ENCODE peak calls at places on chromosomes 11 and 22, in seven cellular contexts. R is breast epithelium, M is AG04450, N is ovary, P is GM23338, H is upper lobe of left lung, U is gastrocnemius medialis. W is an unnamed sample.

GRCh38 chr11:17985517-17985916 is 27.3 kb downstream of the SERGEF start:
- DNase-seq in U (peak), N (no peak), H (no peak), R (no peak), P (no peak), M (no peak), W (peak)

GRCh38 chr11:46392421-46393230 is 1.1 kb upstream of the CHRM4 start:
- DNase-seq in U (peak), N (peak), M (peak), R (peak), P (peak), H (peak), W (no peak)

GRCh38 chr22:40070701-40071100 is 75.9 kb downstream of the FAM83F start:
- DNase-seq in U (no peak), M (no peak), P (no peak), H (no peak), N (no peak), R (no peak), W (no peak)

GRCh38 chr22:24107668-24108067 is 73.6 kb upstream of the SUSD2 start:
- DNase-seq in P (no peak), H (no peak), U (peak), R (peak), M (peak), N (peak), W (peak)

GRCh38 chr11:64101461-64101860 is 64.5 kb downstream of the MACROD1 start:
- DNase-seq in U (no peak), P (no peak), N (no peak), R (no peak), H (peak), M (no peak), W (no peak)

GRCh38 chr11:65873280-65874156 is 918 bp upstream of the EFEMP2 start:
- DNase-seq in P (peak), U (peak), R (peak), N (peak), M (peak), H (peak), W (no peak)

GRCh38 chr11:74504100-74504691 is 10.7 kb upstream of the LIPT2 start:
- DNase-seq in R (no peak), H (no peak), M (no peak), P (no peak), U (no peak), N (no peak), W (no peak)

GRCh38 chr22:27238935-27239510 is 562.5 kb downstream of the MN1 start:
- DNase-seq in H (peak), R (peak), M (peak), U (no peak), N (peak), P (no peak), W (peak)

GRCh38 chr11:36463781-36464180 is 46.3 kb downstream of the TRAF6 start:
- DNase-seq in N (no peak), P (peak), U (no peak), H (no peak), R (no peak), M (no peak), W (no peak)

GRCh38 chr11:88623536-88623935 is 286.0 kb upstream of the CTSC start:
- DNase-seq in R (no peak), N (no peak), P (no peak), U (no peak), H (no peak), M (no peak), W (no peak)

GRCh38 chr22:26671317-26672059 is 14.1 kb downstream of the MIAT start:
- DNase-seq in N (peak), R (peak), P (peak), H (peak), M (no peak), U (no peak), W (no peak)

GRCh38 chr11:60740573-60740972 is 16.1 kb downstream of the MS4A18 start:
- DNase-seq in R (no peak), P (no peak), U (no peak), M (no peak), H (no peak), N (no peak), W (no peak)

GRCh38 chr11:2998073-2998850 is 6.1 kb upstream of the NAP1L4 start:
- DNase-seq in R (no peak), N (no peak), U (no peak), P (no peak), H (no peak), M (no peak), W (no peak)

GRCh38 chr11:41283196-41283930 is 176.1 kb downstream of the LRRC4C start:
- DNase-seq in M (no peak), U (no peak), P (no peak), R (no peak), H (no peak), N (no peak), W (no peak)

GRCh38 chr22:35335936-35336781 is 36.5 kb downstream of the TOM1 start:
- DNase-seq in M (no peak), R (no peak), N (no peak), H (peak), P (no peak), U (no peak), W (no peak)

GRCh38 chr11:122758361-122758760 is 79.9 kb upstream of the CRTAM start:
- DNase-seq in U (no peak), R (no peak), M (no peak), H (peak), N (no peak), P (no peak), W (no peak)

GRCh38 chr22:20751185-20751851 is 22.6 kb upstream of the SERPIND1 start:
- DNase-seq in N (no peak), H (no peak), R (no peak), P (peak), U (no peak), M (no peak), W (no peak)

GRCh38 chr22:24164823-24165379 is 16.4 kb upstream of the SUSD2 start:
- DNase-seq in H (no peak), R (no peak), P (no peak), U (no peak), N (no peak), M (no peak), W (no peak)

GRCh38 chr11:66418168-66418985 is 2.5 kb upstream of the NPAS4 start:
- DNase-seq in H (no peak), R (no peak), U (peak), M (peak), P (peak), N (peak), W (peak)

GRCh38 chr22:47806894-47807293 is 1044.4 kb downstream of the TBC1D22A start:
- DNase-seq in R (peak), N (no peak), H (no peak), P (no peak), U (no peak), M (no peak), W (no peak)

GRCh38 chr11:33801821-33802413 is 27.6 kb upstream of the FBXO3 start:
- DNase-seq in H (no peak), R (no peak), U (no peak), N (no peak), M (no peak), P (peak), W (no peak)

GRCh38 chr11:613369-613968 is 2.3 kb downstream of the IRF7 start:
- DNase-seq in N (peak), M (no peak), R (peak), H (peak), P (peak), U (no peak), W (peak)

GRCh38 chr22:27097933-27098332 is 440.5 kb downstream of the MIAT start:
- DNase-seq in N (no peak), M (no peak), U (no peak), P (peak), H (no peak), R (no peak), W (no peak)

GRCh38 chr11:60978546-60979380 is 7.3 kb downstream of the CD6 start:
- DNase-seq in M (no peak), R (no peak), N (no peak), P (no peak), U (no peak), H (no peak), W (peak)

GRCh38 chr11:66510271-66510989 is at the start of gene BBS1:
- DNase-seq in M (peak), N (peak), P (peak), H (peak), R (peak), U (peak), W (no peak)

GRCh38 chr22:36926721-36927435 is 13.4 kb downstream of the CSF2RB start:
- DNase-seq in R (no peak), M (no peak), N (no peak), H (no peak), U (no peak), P (no peak), W (no peak)

GRCh38 chr22:37133304-37134018 is 16.3 kb downstream of the IL2RB start:
- DNase-seq in R (no peak), M (no peak), U (no peak), H (no peak), N (no peak), P (no peak), W (no peak)

GRCh38 chr11:13883589-13883988 is 78.9 kb upstream of the SPON1 start:
- DNase-seq in M (no peak), N (no peak), R (no peak), H (no peak), U (no peak), P (no peak), W (no peak)

GRCh38 chr11:1150095-1150494 is 7.7 kb upstream of the MUC5AC start:
- DNase-seq in H (peak), U (no peak), N (peak), R (no peak), P (no peak), M (no peak), W (no peak)

GRCh38 chr22:27772370-27773235 is 29.0 kb downstream of the MN1 start:
- DNase-seq in R (no peak), N (no peak), M (no peak), P (no peak), U (no peak), H (no peak), W (no peak)

GRCh38 chr11:12508151-12508740 is 130.9 kb downstream of the PARVA start:
- DNase-seq in P (no peak), H (no peak), M (no peak), R (no peak), U (no peak), N (peak), W (no peak)

GRCh38 chr11:63845911-63846310 is 7.0 kb downstream of the MARK2 start:
- DNase-seq in P (no peak), M (no peak), N (no peak), R (no peak), U (no peak), H (no peak), W (no peak)

GRCh38 chr11:93484716-93485115 is 58.5 kb downstream of the SMCO4 start:
- DNase-seq in R (no peak), P (no peak), H (no peak), U (no peak), N (no peak), M (peak), W (no peak)

GRCh38 chr22:44086759-44087158 is 62.7 kb downstream of the PARVB start:
- DNase-seq in P (no peak), M (no peak), N (peak), U (no peak), R (no peak), H (no peak), W (no peak)
- H3K27ac ChIP-seq in P (no peak), M (no peak), N (peak), U (peak), R (no peak), H (no peak), W (no peak)

DNA sequence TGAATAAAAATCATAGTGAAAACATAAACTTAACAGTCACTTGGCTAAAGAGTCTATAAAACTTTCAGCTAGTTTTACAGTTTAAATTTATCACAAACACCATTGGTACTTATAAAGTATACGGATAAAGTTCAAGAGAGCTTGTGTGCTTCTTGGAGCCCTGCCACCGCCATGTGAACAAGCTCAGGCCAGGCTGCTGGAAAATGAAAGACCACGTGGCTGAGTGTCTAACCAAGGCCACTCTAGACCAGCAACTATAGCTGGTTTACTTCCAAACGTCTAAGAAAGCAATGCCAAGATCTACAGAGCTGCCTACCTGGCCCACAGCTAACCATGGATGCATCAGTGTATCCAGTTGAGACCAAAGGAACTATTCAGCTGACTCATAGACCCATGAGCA is 66.3 kb upstream of the API5 start:
- DNase-seq in N (no peak), P (no peak), U (no peak), M (no peak), H (no peak), R (no peak), W (no peak)
- H3K27ac ChIP-seq in N (no peak), P (no peak), U (no peak), M (no peak), H (no peak), R (no peak), W (no peak)

GRCh38 chr11:69116671-69117070 is 39.1 kb upstream of the SMIM38 start:
- DNase-seq in R (no peak), P (no peak), U (no peak), N (no peak), M (no peak), H (no peak), W (no peak)
- H3K27ac ChIP-seq in R (no peak), P (no peak), U (no peak), N (no peak), M (no peak), H (no peak), W (no peak)

DNA sequence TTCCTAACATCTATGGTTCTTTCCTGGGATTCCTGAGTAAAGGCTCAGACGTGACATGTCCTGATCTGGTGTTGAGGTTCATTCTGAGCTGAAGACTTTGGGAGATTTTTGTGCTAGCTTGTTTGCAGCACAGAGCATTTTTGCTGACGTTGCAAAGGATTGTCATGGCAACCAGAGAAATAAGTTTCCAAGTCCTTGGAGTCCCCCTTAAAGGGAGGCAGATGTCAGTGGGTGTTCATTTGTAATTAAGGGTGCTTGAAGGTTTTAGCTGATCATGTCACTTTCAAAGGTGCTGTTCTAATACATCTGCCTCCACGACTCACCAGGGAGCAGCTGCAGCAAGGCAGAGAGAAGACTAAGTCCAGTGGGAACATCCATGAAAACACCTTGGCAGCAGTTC is 5.4 kb upstream of the SYN3 start:
- DNase-seq in N (no peak), U (no peak), R (no peak), M (no peak), H (no peak), P (no peak), W (no peak)
- H3K27ac ChIP-seq in N (no peak), U (no peak), R (no peak), M (no peak), H (no peak), P (no peak), W (no peak)

GRCh38 chr11:130489027-130489584 is 40.7 kb downstream of the ADAMTS15 start:
- DNase-seq in P (no peak), N (no peak), M (no peak), U (no peak), R (no peak), H (no peak), W (no peak)

GRCh38 chr11:130488187-130489026 is 40.0 kb downstream of the ADAMTS15 start:
- DNase-seq in M (no peak), R (no peak), N (no peak), H (no peak), P (no peak), U (no peak), W (no peak)

GRCh38 chr11:130486981-130487380 is 38.5 kb downstream of the ADAMTS15 start:
- DNase-seq in M (no peak), N (no peak), R (no peak), H (peak), P (no peak), U (no peak), W (no peak)

GRCh38 chr11:130485983-130486970 is 37.8 kb downstream of the ADAMTS15 start:
- DNase-seq in N (no peak), U (no peak), R (no peak), H (peak), M (no peak), P (no peak), W (no peak)

GRCh38 chr11:130487390-130488186 is 39.1 kb downstream of the ADAMTS15 start:
- DNase-seq in U (no peak), H (no peak), N (no peak), M (no peak), P (no peak), R (no peak), W (no peak)
- H3K27ac ChIP-seq in U (no peak), H (peak), N (no peak), M (no peak), P (no peak), R (no peak), W (no peak)

GRCh38 chr11:118434123-118434552 is 2.2 kb upstream of the KMT2A start:
- DNase-seq in P (peak), H (no peak), R (no peak), U (no peak), M (no peak), N (no peak), W (no peak)
- H3K27ac ChIP-seq in P (no peak), H (no peak), R (no peak), U (no peak), M (no peak), N (no peak), W (no peak)

GRCh38 chr11:35079581-35079980 is 59.4 kb upstream of the CD44 start:
- DNase-seq in N (no peak), P (no peak), H (no peak), R (no peak), M (no peak), U (no peak), W (no peak)

GRCh38 chr11:35084817-35085424 is 54.0 kb upstream of the CD44 start:
- DNase-seq in R (no peak), P (no peak), M (no peak), H (no peak), U (no peak), N (no peak), W (no peak)

GRCh38 chr11:35083181-35084061 is 55.5 kb upstream of the CD44 start:
- DNase-seq in H (no peak), R (peak), P (peak), N (peak), U (no peak), M (peak), W (no peak)

GRCh38 chr11:35085766-35086165 is 53.2 kb upstream of the CD44 start:
- DNase-seq in R (no peak), H (no peak), N (no peak), P (no peak), U (no peak), M (no peak), W (no peak)

DNA sequence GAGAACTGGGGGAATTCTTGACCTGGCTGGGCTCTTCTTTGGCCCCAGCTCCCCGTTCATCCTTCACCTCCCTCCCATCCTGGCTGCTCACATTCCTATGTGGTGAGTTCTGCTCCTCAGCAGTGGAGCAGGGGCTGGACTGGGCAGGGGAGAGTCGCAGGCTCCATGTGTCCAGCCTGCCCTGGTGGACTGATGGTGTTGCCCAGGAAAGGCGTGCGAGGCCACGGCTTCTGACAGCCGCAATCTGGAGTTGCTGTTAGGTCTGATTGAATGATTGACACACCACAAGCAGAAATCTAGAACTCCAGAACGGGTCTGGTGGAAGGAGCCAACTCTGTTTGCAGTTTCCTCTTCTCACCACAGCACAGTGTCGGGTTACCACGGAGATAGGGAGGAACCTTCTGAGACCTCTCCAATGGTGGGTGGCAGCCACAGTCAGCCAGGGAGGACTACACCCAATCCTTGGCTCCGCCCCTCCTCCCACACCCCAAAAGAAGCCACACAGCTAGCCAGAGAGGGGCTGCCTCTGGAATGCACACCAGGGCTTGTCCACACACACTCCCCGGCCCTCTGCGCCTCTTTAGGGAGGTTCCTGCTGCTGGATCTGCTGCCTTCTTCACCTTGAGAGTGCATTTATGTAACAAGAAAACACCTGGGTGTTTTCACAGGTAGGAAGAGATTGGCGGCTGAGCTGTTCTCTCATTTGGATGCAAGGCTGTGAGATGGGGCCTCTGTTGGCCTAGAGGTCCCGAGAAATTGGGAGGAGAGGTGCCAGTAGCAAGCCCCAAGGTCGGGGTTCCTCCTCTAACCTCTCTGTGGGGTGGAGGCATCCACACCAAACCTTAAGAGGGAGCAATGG is 56.4 kb upstream of the CD44 start:
- DNase-seq in P (peak), R (peak), U (peak), H (peak), N (peak), M (no peak), W (no peak)
- H3K27ac ChIP-seq in P (no peak), R (peak), U (peak), H (peak), N (no peak), M (peak), W (peak)

GRCh38 chr11:126383301-126384052 is 28.0 kb downstream of the ST3GAL4 start:
- DNase-seq in U (no peak), R (no peak), P (no peak), M (no peak), N (peak), H (no peak), W (no peak)

GRCh38 chr11:126384449-126385070 is 29.1 kb downstream of the ST3GAL4 start:
- DNase-seq in U (no peak), P (no peak), R (no peak), M (no peak), H (no peak), N (peak), W (no peak)

GRCh38 chr11:126387856-126388255 is 32.4 kb downstream of the ST3GAL4 start:
- DNase-seq in P (no peak), N (no peak), R (no peak), U (no peak), M (no peak), H (no peak), W (no peak)

GRCh38 chr11:126384053-126384335 is 28.5 kb downstream of the ST3GAL4 start:
- DNase-seq in N (peak), P (no peak), M (no peak), U (no peak), H (no peak), R (no peak), W (no peak)

GRCh38 chr11:126385991-126386728 is 30.7 kb downstream of the ST3GAL4 start:
- DNase-seq in N (no peak), H (no peak), U (no peak), P (no peak), R (no peak), M (no peak), W (no peak)
- H3K27ac ChIP-seq in N (peak), H (peak), U (no peak), P (no peak), R (peak), M (no peak), W (no peak)